ENCODE peak calls at places on chromosomes 11 and 22, in five cellular contexts. Y is CD4-positive, alpha-beta memory T cell; A is PC-3; C is fibroblast of lung; G is upper lobe of right lung. D is an unnamed sample.

GRCh38 chr22:49437956-49438355 is 389.7 kb downstream of the BRD1 start:
- DNase-seq in G (no peak), Y (no peak), C (no peak), A (no peak), D (no peak)

GRCh38 chr11:35077709-35078695 is 61.0 kb upstream of the CD44 start:
- DNase-seq in A (peak), G (no peak), Y (peak), C (peak), D (peak)

GRCh38 chr11:124791626-124792341 is 8.4 kb downstream of the MSANTD2 start:
- DNase-seq in C (no peak), A (peak), Y (no peak), G (no peak), D (no peak)

GRCh38 chr22:50471197-50471847 is 3.5 kb downstream of the SBF1 start:
- DNase-seq in G (no peak), A (no peak), C (no peak), Y (peak), D (no peak)

GRCh38 chr22:34111210-34111824 is 191.0 kb upstream of the LARGE1 start:
- DNase-seq in A (peak), G (no peak), C (no peak), Y (no peak), D (no peak)

GRCh38 chr11:76835928-76836612 is 24.6 kb upstream of the ACER3 start:
- DNase-seq in G (no peak), C (peak), Y (no peak), A (peak), D (no peak)

GRCh38 chr22:37983860-37984791 is at the start of gene SOX10:
- DNase-seq in Y (no peak), C (no peak), A (no peak), G (no peak), D (no peak)

GRCh38 chr11:28228196-28228595 is 120.0 kb downstream of the METTL15 start:
- DNase-seq in Y (no peak), A (peak), C (peak), G (no peak), D (no peak)

GRCh38 chr11:76453248-76453647 is 8.4 kb downstream of the EMSY start:
- DNase-seq in G (no peak), C (no peak), Y (no peak), A (peak), D (no peak)

GRCh38 chr11:1410366-1411291 is 20.9 kb downstream of the BRSK2 start:
- DNase-seq in A (no peak), G (no peak), Y (peak), C (no peak), D (no peak)

GRCh38 chr22:46825145-46825544 is 62.7 kb downstream of the TBC1D22A start:
- DNase-seq in C (peak), A (no peak), G (no peak), Y (no peak), D (no peak)

GRCh38 chr11:75826463-75827220 is 11.6 kb downstream of the UVRAG start:
- DNase-seq in A (no peak), G (no peak), C (peak), Y (no peak), D (no peak)

GRCh38 chr11:29781268-29781667 is 235.6 kb downstream of the KCNA4 start:
- DNase-seq in A (no peak), G (no peak), C (no peak), Y (no peak), D (no peak)

GRCh38 chr11:133930767-133931448 is 25.9 kb downstream of the IGSF9B start:
- DNase-seq in A (peak), C (no peak), Y (no peak), G (no peak), D (no peak)

GRCh38 chr22:47779474-47779873 is 1017.0 kb downstream of the TBC1D22A start:
- DNase-seq in A (no peak), G (no peak), Y (no peak), C (no peak), D (no peak)

GRCh38 chr22:29454186-29454745 is 15.9 kb downstream of the RFPL1 start:
- DNase-seq in C (peak), A (no peak), G (no peak), Y (no peak), D (no peak)

GRCh38 chr11:111694851-111695250 is 71.3 kb downstream of the PPP2R1B start:
- DNase-seq in C (peak), A (no peak), Y (no peak), G (no peak), D (no peak)

GRCh38 chr11:68890490-68891231 is 13.0 kb downstream of the MRPL21 start:
- DNase-seq in Y (no peak), A (no peak), C (peak), G (no peak), D (no peak)

GRCh38 chr22:19143967-19144400 is 467 bp downstream of the ESS2 start:
- DNase-seq in C (peak), Y (peak), G (no peak), A (no peak), D (peak)

GRCh38 chr22:39622881-39623367 is 52.4 kb downstream of the CACNA1I start:
- DNase-seq in G (peak), A (peak), C (peak), Y (peak), D (peak)

GRCh38 chr11:32002311-32002710 is 88.6 kb upstream of the RCN1 start:
- DNase-seq in Y (no peak), A (no peak), C (no peak), G (no peak), D (no peak)

GRCh38 chr11:31412946-31413345 is 43.3 kb downstream of the DNAJC24 start:
- DNase-seq in Y (no peak), A (peak), C (peak), G (no peak), D (no peak)

GRCh38 chr11:130775306-130776043 is 140.8 kb downstream of the SNX19 start:
- DNase-seq in Y (no peak), A (peak), C (peak), G (no peak), D (no peak)

GRCh38 chr22:36010913-36011312 is 17.7 kb downstream of the RBFOX2 start:
- DNase-seq in A (peak), C (peak), Y (no peak), G (no peak), D (no peak)

GRCh38 chr22:44587004-44587793 is 89.2 kb upstream of the RTL6 start:
- DNase-seq in C (peak), A (peak), Y (no peak), G (peak), D (no peak)

GRCh38 chr22:44567846-44568493 is 69.9 kb upstream of the RTL6 start:
- DNase-seq in G (peak), A (peak), C (peak), Y (no peak), D (peak)

GRCh38 chr11:15293975-15294374 is 179.3 kb downstream of the INSC start:
- DNase-seq in Y (no peak), C (no peak), A (no peak), G (no peak), D (no peak)

GRCh38 chr11:67428052-67429001 is at the start of gene RPS6KB2:
- DNase-seq in A (peak), Y (peak), C (peak), G (peak), D (peak)

GRCh38 chr11:67431346-67432249 is 3.3 kb downstream of the RPS6KB2 start:
- DNase-seq in A (no peak), C (no peak), Y (no peak), G (no peak), D (no peak)

GRCh38 chr11:67429038-67429668 is 859 bp downstream of the RPS6KB2 start:
- DNase-seq in C (no peak), A (no peak), Y (no peak), G (no peak), D (no peak)

GRCh38 chr11:67432655-67433349 is 4.5 kb downstream of the RPS6KB2 start:
- DNase-seq in Y (no peak), G (no peak), C (no peak), A (no peak), D (no peak)

GRCh38 chr11:67429722-67430121 is 1.4 kb downstream of the RPS6KB2 start:
- DNase-seq in C (no peak), Y (no peak), A (no peak), G (no peak), D (no peak)
- H3K4me3 ChIP-seq in C (peak), Y (no peak), A (peak), G (no peak), D (no peak)

DNA sequence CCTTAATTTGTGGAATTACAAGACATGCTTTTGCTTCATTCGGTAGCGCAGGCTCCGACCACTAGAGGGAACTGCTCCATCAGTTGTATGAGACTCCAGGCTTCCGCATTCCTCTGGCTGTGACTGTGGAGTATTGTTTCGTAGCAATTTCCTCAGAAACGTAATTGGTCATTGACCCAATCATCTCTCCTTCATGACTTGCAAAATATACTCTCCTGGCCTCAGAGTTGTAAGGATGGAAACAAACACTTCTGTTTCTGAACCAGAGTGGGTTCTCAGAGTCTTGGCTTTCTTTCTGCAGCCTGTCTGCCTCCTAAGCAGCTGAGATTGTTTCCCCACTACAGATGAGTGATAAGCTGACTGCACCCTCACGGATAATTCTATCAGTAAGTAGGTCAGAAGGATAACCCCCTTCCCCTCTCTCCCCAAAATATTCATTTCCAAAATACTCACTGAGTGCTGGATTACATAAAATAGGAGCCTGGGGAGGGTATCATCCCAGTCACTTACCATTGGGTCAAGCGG is 146.8 kb upstream of the ZC3H12C start:
- DNase-seq in G (peak), Y (no peak), A (peak), C (peak), D (no peak)
- H3K4me3 ChIP-seq in G (peak), Y (no peak), A (peak), C (peak), D (no peak)

GRCh38 chr22:42644422-42645340 is 4.3 kb upstream of the ATP5MGL start:
- DNase-seq in A (no peak), G (peak), Y (no peak), C (peak), D (no peak)

GRCh38 chr22:42642801-42643631 is 2.6 kb upstream of the ATP5MGL start:
- DNase-seq in A (no peak), Y (no peak), G (no peak), C (no peak), D (no peak)

GRCh38 chr22:42645341-42645937 is 3.8 kb downstream of the CYB5R3 start:
- DNase-seq in Y (no peak), G (peak), C (no peak), A (no peak), D (no peak)

GRCh38 chr22:42641801-42642413 is 1.5 kb upstream of the ATP5MGL start:
- DNase-seq in A (no peak), C (no peak), Y (no peak), G (no peak), D (no peak)

GRCh38 chr22:42643632-42644421 is 3.4 kb upstream of the ATP5MGL start:
- DNase-seq in C (no peak), Y (no peak), G (no peak), A (no peak), D (no peak)
- H3K4me3 ChIP-seq in C (no peak), Y (no peak), G (no peak), A (no peak), D (no peak)

DNA sequence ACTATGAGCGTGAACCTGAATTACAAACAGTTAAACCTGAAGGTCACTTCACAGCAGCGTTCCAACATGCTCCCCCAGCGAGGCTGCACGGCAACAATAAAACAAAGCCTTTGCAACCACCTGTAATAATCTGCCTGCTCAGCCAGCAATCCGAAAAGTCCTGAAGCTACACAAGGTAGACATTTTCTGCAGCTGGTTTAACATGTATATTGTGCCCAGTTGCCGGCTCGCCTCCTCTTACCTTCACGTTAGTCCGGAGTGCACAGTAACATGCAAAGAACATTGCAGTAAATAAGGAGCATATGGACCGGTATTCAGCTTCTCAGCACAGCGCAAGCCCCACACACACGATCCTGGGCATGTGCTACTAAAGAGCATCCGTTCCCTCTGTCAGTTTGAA is 704.3 kb downstream of the DLG2 start:
- DNase-seq in C (no peak), A (no peak), G (no peak), Y (no peak), D (no peak)
- H3K4me3 ChIP-seq in C (no peak), A (peak), G (no peak), Y (no peak), D (no peak)

GRCh38 chr22:20979243-20979809 is 2.8 kb upstream of the LZTR1 start:
- DNase-seq in G (peak), Y (peak), A (no peak), C (peak), D (peak)
- H3K4me3 ChIP-seq in G (peak), Y (no peak), A (no peak), C (peak), D (no peak)

DNA sequence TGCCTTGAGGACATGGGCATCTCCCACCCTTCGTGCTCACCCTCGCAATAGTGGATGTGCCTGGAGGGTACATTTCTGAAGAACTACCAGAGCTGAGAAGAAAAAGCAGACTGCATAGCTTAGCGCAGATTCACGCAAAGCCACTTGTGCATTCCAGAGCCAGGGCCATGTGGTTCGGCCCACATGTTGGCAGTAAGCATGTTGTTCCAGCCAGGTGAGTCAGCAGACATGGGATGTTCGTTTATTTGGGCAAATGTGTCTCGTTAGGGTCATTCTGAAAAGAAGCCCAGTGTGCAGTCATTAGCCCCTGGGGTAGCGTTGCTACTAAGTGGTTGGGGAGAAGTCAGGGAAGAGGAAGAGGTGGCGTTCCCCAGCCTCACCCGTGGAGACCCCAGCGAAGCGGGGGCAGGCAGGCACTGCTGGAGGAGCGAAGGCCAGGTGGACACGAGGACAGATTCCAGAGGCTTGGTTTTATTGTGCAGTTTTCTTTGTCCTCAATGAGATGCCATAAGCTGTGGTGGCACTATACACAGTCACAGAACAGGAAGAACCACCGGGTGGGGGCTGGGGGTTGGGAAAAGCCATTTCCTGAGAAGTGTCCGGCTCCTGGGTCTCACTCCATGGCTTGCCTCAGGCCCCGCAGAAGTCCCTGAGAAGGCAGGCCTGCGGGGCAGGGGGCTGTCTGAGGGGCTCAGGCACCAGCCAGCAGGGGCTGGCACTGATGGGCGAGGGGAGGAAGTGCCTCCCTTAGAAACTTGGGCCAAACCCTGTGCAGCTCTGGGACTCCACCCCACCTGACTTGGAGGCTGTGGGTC is 5.0 kb downstream of the THY1 start:
- DNase-seq in C (peak), A (peak), Y (no peak), G (no peak), D (no peak)
- H3K4me3 ChIP-seq in C (no peak), A (no peak), Y (no peak), G (no peak), D (no peak)